ENCODE peak calls at places on chromosome 20, in five cellular contexts. U is PC-9, B is IMR-90, F is mesenchymal stem cell, L is mammary epithelial cell. M is an unnamed sample.

GRCh38 chr20:44747166-44748004 is 1.7 kb downstream of the KCNK15 start:
- DNase-seq in U (peak), B (peak), F (peak), L (peak), M (peak)

GRCh38 chr20:38386004-38386403 is 39.7 kb downstream of the LBP start:
- DNase-seq in U (no peak), B (no peak), F (no peak), L (no peak), M (no peak)

GRCh38 chr20:5714261-5715041 is 35.8 kb upstream of the SHLD1 start:
- DNase-seq in U (peak), B (peak), F (peak), L (peak), M (no peak)

GRCh38 chr20:7305971-7306370 is 538.5 kb downstream of the BMP2 start:
- DNase-seq in U (no peak), B (no peak), F (no peak), L (no peak), M (no peak)

GRCh38 chr20:24683676-24684075 is 214.2 kb downstream of the SYNDIG1 start:
- DNase-seq in U (no peak), B (no peak), F (no peak), L (no peak), M (peak)

GRCh38 chr20:43492101-43492500 is 15.4 kb upstream of the L3MBTL1 start:
- DNase-seq in U (no peak), B (peak), F (no peak), L (peak), M (peak)

GRCh38 chr20:53870426-53871199 is 199.8 kb downstream of the BCAS1 start:
- DNase-seq in U (no peak), B (no peak), F (no peak), L (no peak), M (no peak)

GRCh38 chr20:21513181-21513663 is 642 bp downstream of the NKX2-2 start:
- DNase-seq in U (no peak), B (no peak), F (no peak), L (no peak), M (no peak)

GRCh38 chr20:54711061-54711460 is 235.7 kb downstream of the DOK5 start:
- DNase-seq in U (no peak), B (no peak), F (no peak), L (no peak), M (no peak)

GRCh38 chr20:41344938-41345728 is 4.5 kb downstream of the LPIN3 start:
- DNase-seq in U (no peak), B (no peak), F (no peak), L (no peak), M (no peak)

GRCh38 chr20:53635189-53635588 is 41.5 kb upstream of the ZNF217 start:
- DNase-seq in U (no peak), B (no peak), F (no peak), L (no peak), M (no peak)

GRCh38 chr20:13492001-13492480 is 146.7 kb downstream of the TASP1 start:
- DNase-seq in U (peak), B (peak), F (peak), L (peak), M (peak)

GRCh38 chr20:7924692-7925091 is 15.6 kb downstream of the HAO1 start:
- DNase-seq in U (no peak), B (peak), F (peak), L (peak), M (peak)

GRCh38 chr20:219290-220115 is 7.6 kb upstream of the DEFB129 start:
- DNase-seq in U (no peak), B (peak), F (peak), L (peak), M (peak)

GRCh38 chr20:5845686-5846651 is 95.8 kb downstream of the SHLD1 start:
- DNase-seq in U (no peak), B (peak), F (peak), L (no peak), M (peak)

GRCh38 chr20:1933465-1933870 is 38.3 kb downstream of the SIRPA start:
- DNase-seq in U (no peak), B (peak), F (peak), L (no peak), M (peak)

GRCh38 chr20:22794200-22794599 is 209.8 kb upstream of the FOXA2 start:
- DNase-seq in U (peak), B (no peak), F (no peak), L (peak), M (no peak)

GRCh38 chr20:53926428-53927028 is 143.9 kb downstream of the BCAS1 start:
- DNase-seq in U (peak), B (peak), F (peak), L (peak), M (peak)

GRCh38 chr20:53734006-53734688 is 140.5 kb upstream of the ZNF217 start:
- DNase-seq in U (no peak), B (no peak), F (no peak), L (no peak), M (peak)

GRCh38 chr20:41650221-41650948 is 32.2 kb upstream of the CHD6 start:
- DNase-seq in U (peak), B (no peak), F (no peak), L (no peak), M (no peak)

GRCh38 chr20:64106435-64106961 is 867 bp downstream of the NPBWR2 start:
- DNase-seq in U (no peak), B (no peak), F (no peak), L (no peak), M (no peak)

GRCh38 chr20:14672066-14672465 is 334.7 kb upstream of the FLRT3 start:
- DNase-seq in U (no peak), B (no peak), F (no peak), L (no peak), M (no peak)

GRCh38 chr20:36086767-36087166 is 67.8 kb upstream of the EPB41L1 start:
- DNase-seq in U (peak), B (no peak), F (no peak), L (peak), M (no peak)

DNA sequence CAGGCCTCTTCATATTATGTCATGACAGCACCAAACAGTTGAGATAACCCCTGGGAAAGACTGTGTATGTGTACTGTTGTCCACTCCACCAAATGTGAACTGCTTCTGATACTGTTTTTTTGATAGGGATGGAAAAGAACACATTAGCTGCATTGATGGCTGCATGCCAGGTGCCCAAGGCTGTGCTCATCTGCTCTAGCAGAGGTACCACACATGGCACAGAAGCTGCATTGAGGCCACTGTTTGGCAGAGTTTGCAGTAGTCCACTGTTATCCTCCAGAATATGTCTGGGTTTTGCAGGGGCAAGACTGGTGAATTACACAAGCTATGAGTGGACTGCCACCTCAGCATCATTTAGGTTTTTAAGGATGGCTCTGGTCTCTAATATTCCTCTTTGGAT is 28.2 kb upstream of the ELMO2 start:
- DNase-seq in U (no peak), B (no peak), F (no peak), L (no peak), M (no peak)
- H2AFZ ChIP-seq in U (no peak), B (no peak), F (no peak), L (no peak), M (no peak)

GRCh38 chr20:17834804-17835203 is 133.8 kb downstream of the SNX5 start:
- DNase-seq in U (no peak), B (no peak), F (no peak), L (no peak), M (no peak)

GRCh38 chr20:17835941-17836861 is 132.4 kb downstream of the SNX5 start:
- DNase-seq in U (no peak), B (peak), F (peak), L (no peak), M (peak)

GRCh38 chr20:17832236-17832635 is 132.5 kb downstream of the BANF2 start:
- DNase-seq in U (no peak), B (peak), F (no peak), L (no peak), M (no peak)

GRCh38 chr20:17835240-17835940 is 133.2 kb downstream of the SNX5 start:
- DNase-seq in U (peak), B (peak), F (peak), L (peak), M (peak)

DNA sequence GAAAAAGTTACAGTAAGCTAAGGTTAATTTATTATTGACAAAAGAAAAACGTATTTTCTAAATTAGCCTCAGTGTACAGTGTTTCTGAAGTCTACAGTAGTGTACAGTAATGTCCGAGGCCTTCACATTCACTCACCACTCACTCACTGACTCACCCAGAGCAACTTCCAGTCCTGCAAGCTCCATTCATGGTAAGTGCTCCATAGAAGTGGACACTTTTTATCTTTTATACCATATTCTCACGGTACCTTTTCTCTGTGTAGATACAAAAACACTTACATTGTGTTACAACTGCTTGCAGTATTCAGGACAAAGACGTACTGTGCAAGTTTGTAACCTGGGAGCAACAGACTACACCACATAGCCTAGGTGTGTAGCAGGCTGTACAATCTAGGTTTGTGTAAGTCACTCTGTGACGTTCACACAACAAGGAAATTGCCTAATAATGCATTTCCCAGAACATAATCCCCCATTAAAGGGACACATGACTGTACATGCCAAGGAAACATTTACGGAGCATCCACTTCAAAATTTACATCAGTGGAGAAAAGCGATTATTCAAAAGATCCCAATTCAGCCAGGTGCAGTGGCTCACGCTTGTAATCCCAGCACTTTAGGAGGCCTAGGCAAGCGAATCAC is 133.4 kb downstream of the BANF2 start:
- DNase-seq in U (no peak), B (peak), F (peak), L (peak), M (peak)
- H2AFZ ChIP-seq in U (no peak), B (peak), F (no peak), L (peak), M (no peak)

DNA sequence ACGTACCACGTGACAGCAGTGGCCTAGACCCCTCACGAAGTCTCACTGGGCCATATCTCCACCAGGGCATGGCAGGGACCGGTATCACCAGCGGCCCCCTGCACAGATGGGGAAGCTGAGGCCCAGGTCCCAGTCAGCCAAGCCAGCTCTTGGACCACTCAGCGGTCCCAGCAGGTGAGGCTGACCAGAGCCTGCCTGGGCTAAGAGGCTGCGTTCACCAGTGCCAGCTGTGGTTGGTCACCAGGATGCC is 2.6 kb upstream of the MRGBP start:
- DNase-seq in U (no peak), B (no peak), F (no peak), L (no peak), M (no peak)
- H2AFZ ChIP-seq in U (peak), B (peak), F (peak), L (peak), M (peak)

DNA sequence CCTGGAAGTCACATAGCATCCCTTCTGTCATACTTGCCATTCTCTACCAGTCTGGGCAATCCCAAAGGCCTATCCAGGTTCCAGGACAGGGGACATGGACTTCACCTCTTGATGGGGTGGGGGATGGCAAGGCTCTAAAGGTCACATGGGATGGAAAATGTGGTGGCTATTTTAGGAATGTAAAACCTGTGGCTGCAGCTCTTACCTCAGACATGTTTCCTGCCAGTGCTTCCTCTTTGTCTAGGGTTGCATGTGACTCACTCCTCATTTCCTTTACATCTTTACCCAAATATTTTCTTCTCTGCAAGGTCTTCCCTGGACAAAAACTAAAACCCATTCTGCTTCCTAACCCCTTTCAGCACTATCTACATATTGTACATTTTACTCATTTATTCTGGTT is 135.7 kb downstream of the BTBD3 start:
- DNase-seq in U (no peak), B (peak), F (peak), L (peak), M (peak)
- H2AFZ ChIP-seq in U (no peak), B (peak), F (no peak), L (peak), M (no peak)

M was measured in fibroblast of lung.